ENCODE peak calls at places on chromosomes 5 and 9, in six cellular contexts. J is transverse colon; W is CD4-positive, alpha-beta T cell; R is activated CD4-positive, alpha-beta memory T cell treated with anti-CD3 and anti-CD28 coated beads, Interleukin-2, amount 10 ng/mL, durations not matched to agents 7 days and 5 days; V is CD8-positive, alpha-beta T cell; I is ELF-1. Y is an unnamed sample.
A peak's percentile ranks its signal among the peaks of the same experiment; 100 is the strongest.

GRCh38 chr9:70093095-70093494 is 49.4 kb downstream of the MAMDC2 start:
- DNase-seq in J (no peak), R (no peak), V (no peak), I (no peak), W (no peak), Y (no peak)

GRCh38 chr5:137782055-137782454 is 27.9 kb upstream of the HNRNPA0 start:
- DNase-seq in R (no peak), V (no peak), W (no peak), J (no peak), I (no peak), Y (no peak)

GRCh38 chr5:164000819-164001218 is 495.4 kb downstream of the MAT2B start:
- DNase-seq in I (no peak), W (no peak), V (no peak), J (no peak), R (no peak), Y (no peak)

GRCh38 chr9:132703336-132703735 is 33.1 kb downstream of the GTF3C4 start:
- DNase-seq in R (no peak), J (no peak), V (no peak), I (no peak), W (no peak), Y (no peak)

GRCh38 chr9:114434878-114435311 is 47.1 kb upstream of the AKNA start:
- DNase-seq in J (no peak), W (no peak), I (peak; percentile 69), R (no peak), V (no peak), Y (peak; percentile 87)

GRCh38 chr5:59174248-59174844 is 591.5 kb downstream of the RAB3C start:
- DNase-seq in J (no peak), R (peak; percentile 37), V (no peak), I (no peak), W (no peak), Y (peak; percentile 75)

GRCh38 chr5:128446-128845 is 36.5 kb downstream of the PLEKHG4B start:
- DNase-seq in V (no peak), J (no peak), W (no peak), R (no peak), I (no peak), Y (no peak)

GRCh38 chr5:175321927-175322532 is 122.0 kb downstream of the DRD1 start:
- DNase-seq in V (no peak), I (peak; percentile 68), J (no peak), W (no peak), R (peak; percentile 35), Y (peak; percentile 95)

GRCh38 chr5:125559296-125559695 is 812.9 kb upstream of the ZNF608 start:
- DNase-seq in W (no peak), R (no peak), V (no peak), I (no peak), J (no peak), Y (no peak)

GRCh38 chr9:13719981-13720380 is 440.5 kb upstream of the MPDZ start:
- DNase-seq in V (no peak), J (no peak), R (no peak), I (no peak), W (no peak), Y (no peak)

GRCh38 chr5:153209687-153210086 is 280.8 kb upstream of the GRIA1 start:
- DNase-seq in V (no peak), I (no peak), W (no peak), J (no peak), R (no peak), Y (no peak)